ENCODE peak calls at places on chromosomes 11 and 22, in five cellular contexts. T, Y, V, A and M are unnamed samples.
A peak's percentile ranks its signal among the peaks of the same experiment; 100 is the strongest.

GRCh38 chr11:128480066-128480465 is 107.3 kb downstream of the ETS1 start:
- DNase-seq in A (no peak), V (no peak), Y (no peak), T (no peak), M (no peak)

GRCh38 chr11:119783466-119784400 is 54.7 kb upstream of the NECTIN1 start:
- DNase-seq in Y (no peak), V (no peak), T (no peak), A (peak; percentile 13), M (no peak)

GRCh38 chr11:117701781-117702180 is 95.2 kb downstream of the DSCAML1 start:
- DNase-seq in T (no peak), V (no peak), A (peak; percentile 10), Y (no peak), M (no peak)

GRCh38 chr11:59778122-59778521 is 22.9 kb downstream of the STX3 start:
- DNase-seq in Y (no peak), A (no peak), V (no peak), T (peak; percentile 52), M (no peak)

GRCh38 chr11:74409633-74410032 is 11.4 kb upstream of the PGM2L1 start:
- DNase-seq in T (no peak), A (no peak), V (no peak), Y (no peak), M (no peak)

GRCh38 chr11:59186130-59186594 is 14.2 kb downstream of the DTX4 start:
- DNase-seq in V (no peak), Y (no peak), A (no peak), T (peak; percentile 73), M (peak; percentile 43)

GRCh38 chr11:47524200-47524874 is 28.6 kb downstream of the CELF1 start:
- DNase-seq in V (peak; percentile 76), A (no peak), T (peak; percentile 36), Y (no peak), M (peak; percentile 34)

GRCh38 chr22:39419096-39419495 is 19.5 kb downstream of the TAB1 start:
- DNase-seq in A (no peak), T (no peak), Y (no peak), V (no peak), M (no peak)

GRCh38 chr11:124763156-124763947 is 1.3 kb upstream of the ESAM start:
- DNase-seq in A (peak; percentile 80), V (peak; percentile 86), Y (peak; percentile 87), T (peak; percentile 92), M (peak; percentile 88)

GRCh38 chr22:36306227-36306626 is 53.3 kb downstream of the APOL1 start:
- DNase-seq in A (no peak), Y (no peak), T (no peak), V (no peak), M (no peak)

GRCh38 chr11:78045851-78046485 is 17.7 kb upstream of the THRSP start:
- DNase-seq in T (peak; percentile 89), V (peak; percentile 91), Y (peak; percentile 76), A (peak; percentile 77), M (peak; percentile 88)

GRCh38 chr11:65870307-65870658 is 2.3 kb downstream of the EFEMP2 start:
- DNase-seq in V (no peak), T (no peak), Y (no peak), A (no peak), M (no peak)
- TF ChIP-seq POLR2A in V (no peak), T (no peak), Y (no peak), A (no peak), M (no peak)

GRCh38 chr22:23893957-23894709 is at the start of gene MIF:
- DNase-seq in Y (peak; percentile 89), A (peak; percentile 96), V (peak; percentile 96), T (peak; percentile 97), M (peak; percentile 95)

GRCh38 chr22:23891726-23892125 is 2.5 kb upstream of the MIF start:
- DNase-seq in A (no peak), Y (no peak), V (no peak), T (no peak), M (no peak)

GRCh38 chr22:23892130-23892529 is 2.1 kb upstream of the MIF start:
- DNase-seq in A (no peak), T (no peak), V (no peak), Y (no peak), M (no peak)

GRCh38 chr22:23893446-23893956 is 682 bp upstream of the MIF start:
- DNase-seq in T (no peak), V (peak; percentile 46), Y (no peak), A (no peak), M (no peak)

DNA sequence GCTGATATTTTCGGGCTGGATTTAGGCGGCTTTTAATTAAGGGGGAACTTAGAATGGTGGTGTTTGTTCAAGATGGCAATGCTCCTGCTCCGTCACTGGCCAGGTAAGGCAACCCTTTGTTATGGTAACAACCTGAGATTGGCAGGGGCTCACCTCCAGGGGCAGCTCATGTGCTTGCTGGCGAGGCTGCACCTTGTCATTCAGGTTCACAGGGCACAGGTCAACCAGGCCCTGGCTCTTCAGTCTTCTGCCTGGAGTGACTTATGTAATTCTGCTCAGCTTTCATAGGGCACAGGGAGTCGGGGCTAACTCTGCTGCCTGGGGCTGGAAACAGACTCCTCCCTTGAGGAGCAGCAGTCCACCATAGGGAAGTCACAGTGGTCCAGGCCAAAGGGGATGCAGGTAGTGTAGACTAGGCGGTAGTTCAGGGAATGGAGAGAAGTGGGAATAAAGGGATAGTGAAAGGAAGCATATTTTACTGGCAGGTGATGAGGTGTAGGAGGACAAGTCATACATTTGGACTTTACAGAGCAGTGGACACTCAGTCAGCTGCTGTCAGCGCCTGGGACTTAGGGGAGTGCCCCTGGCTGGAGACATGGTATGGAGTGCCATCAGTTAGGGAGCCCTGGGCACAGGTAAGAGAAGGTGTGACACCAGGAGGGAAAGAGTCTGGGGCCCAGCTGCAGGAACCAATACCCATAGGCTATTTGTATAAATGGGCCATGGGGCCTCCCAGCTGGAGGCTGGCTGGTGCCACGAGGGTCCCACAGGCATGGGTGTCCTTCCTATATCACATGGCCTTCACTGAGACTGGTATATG is 1.3 kb upstream of the MIF start:
- DNase-seq in A (no peak), T (no peak), Y (no peak), V (peak; percentile 65), M (no peak)
- H3K4me3 ChIP-seq in A (no peak overlapping the region), T (no peak overlapping the region), Y (no peak overlapping the region), V (no peak overlapping the region), M (no peak overlapping the region)

GRCh38 chr22:50622723-50623327 is 5.1 kb downstream of the ARSA start:
- DNase-seq in Y (no peak), A (no peak), T (peak; percentile 92), V (peak; percentile 58), M (no peak)
- TF ChIP-seq POLR2A in Y (no peak), A (no peak), T (no peak), V (no peak), M (no peak)

GRCh38 chr11:2988996-2989395 is 3.1 kb downstream of the NAP1L4 start:
- DNase-seq in A (no peak), V (no peak), Y (no peak), T (no peak), M (no peak)

GRCh38 chr11:2987881-2988280 is 4.2 kb downstream of the NAP1L4 start:
- DNase-seq in V (no peak), A (no peak), T (no peak), Y (no peak), M (no peak)

GRCh38 chr11:2988361-2988762 is 3.8 kb downstream of the NAP1L4 start:
- DNase-seq in T (no peak), A (no peak), V (no peak), Y (no peak), M (no peak)

GRCh38 chr11:2990617-2991476 is 1.3 kb downstream of the NAP1L4 start:
- DNase-seq in A (no peak), T (no peak), Y (no peak), V (no peak), M (peak; percentile 45)

GRCh38 chr11:2989551-2989950 is 2.6 kb downstream of the NAP1L4 start:
- DNase-seq in Y (no peak), A (no peak), V (no peak), T (no peak), M (no peak)
- H3K4me3 ChIP-seq in Y (no peak overlapping the region), A (peak overlapping the region; percentile 78), V (no peak overlapping the region), T (peak overlapping the region; percentile 0), M (no peak overlapping the region)

DNA sequence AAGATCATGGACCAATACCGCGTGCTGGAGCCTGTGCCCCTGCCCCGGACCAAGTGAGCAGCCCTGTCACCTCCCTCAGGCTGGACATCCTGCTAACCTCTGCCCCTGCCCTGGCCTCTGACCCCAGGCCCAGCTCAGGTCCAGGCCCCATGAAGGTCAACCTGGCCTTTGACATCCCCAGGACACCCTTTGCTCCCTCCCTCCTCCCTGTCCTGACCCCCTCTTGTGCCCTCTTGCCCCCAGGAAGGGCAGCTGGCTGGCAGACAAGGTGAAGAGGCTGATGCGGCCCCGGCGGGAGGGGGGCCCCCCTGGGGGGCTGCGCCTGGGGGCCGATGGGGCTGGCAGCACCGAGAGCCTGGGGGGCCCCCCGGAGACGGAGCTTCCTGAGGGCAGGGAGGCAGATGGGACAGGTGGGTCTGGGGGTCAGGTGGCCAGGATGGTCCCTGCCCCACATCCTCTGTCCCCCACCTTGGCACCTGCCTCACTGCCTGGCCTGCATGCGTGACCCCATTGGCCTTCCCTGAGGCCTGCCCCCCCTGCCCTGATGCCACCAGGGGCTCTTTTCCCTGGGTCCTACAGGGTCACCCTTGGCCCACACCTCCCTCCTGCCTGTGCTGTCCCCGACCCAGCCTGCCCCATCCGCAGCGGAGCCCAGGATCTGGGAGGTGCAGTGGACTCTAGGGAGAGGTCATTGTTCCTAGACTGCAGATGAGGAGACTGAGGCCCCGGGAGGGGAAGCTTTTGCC is 5.0 kb upstream of the RPS6KA4 start:
- DNase-seq in T (no peak), V (no peak), A (no peak), Y (no peak), M (no peak)
- TF ChIP-seq POLR2A in T (no peak), V (no peak), A (no peak), Y (no peak), M (no peak)

DNA sequence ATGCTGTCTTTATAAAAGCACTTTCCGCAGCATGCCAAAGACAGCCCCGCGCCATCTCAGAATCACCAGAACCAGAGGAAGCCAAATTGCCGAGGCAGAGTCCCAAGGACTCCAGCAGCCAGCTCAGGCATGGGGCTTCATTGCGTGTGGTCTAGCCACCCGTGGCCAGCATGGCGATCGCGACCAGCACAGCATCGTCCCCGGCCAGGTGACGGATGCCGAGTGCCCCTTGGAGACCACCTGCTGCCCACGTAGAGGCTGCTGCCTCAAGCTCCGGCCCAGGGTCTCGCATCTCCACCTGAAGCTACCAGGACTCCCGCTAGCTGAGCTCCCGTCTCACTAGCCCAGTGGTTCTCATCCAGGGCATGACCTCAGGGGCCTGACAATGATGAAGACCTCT is 92.7 kb downstream of the TRMU start:
- DNase-seq in A (no peak), T (no peak), V (no peak), Y (no peak), M (no peak)
- H3K4me3 ChIP-seq in A (no peak overlapping the region), T (no peak overlapping the region), V (no peak overlapping the region), Y (no peak overlapping the region), M (no peak overlapping the region)

DNA sequence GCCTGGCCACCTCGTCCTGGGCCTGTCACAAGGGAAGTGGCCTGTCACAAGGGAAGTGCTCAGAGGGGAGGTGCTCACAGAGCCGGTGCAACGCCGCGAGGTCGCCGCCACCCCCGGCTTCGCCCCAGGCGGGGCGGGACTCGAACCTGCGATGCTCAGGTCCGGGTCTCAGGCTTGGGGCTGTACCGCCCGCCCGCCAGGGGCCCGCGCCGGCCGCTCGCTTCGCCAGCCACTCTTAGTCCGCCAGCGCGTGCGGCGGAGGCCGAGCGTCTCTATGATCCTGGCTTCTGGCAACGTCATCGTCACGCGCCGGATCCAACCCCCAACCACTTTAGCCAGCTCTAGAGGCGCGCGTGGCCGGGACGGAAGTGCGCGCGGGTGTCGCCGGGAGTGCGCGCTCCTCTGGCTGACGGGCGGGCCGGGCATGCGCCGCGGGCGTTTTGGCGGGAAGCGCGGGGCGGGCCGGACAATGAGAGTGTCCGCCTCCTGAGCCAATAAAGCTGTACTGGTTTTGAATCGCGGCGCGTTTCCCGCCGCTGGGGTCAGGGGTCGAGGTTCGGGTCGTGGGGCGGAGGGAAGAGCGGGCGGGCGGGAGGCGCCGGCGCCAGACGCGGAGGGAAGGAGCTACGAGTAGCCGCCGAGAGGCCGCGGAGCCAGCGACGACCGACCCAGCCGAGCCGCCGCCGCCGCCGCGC is at the start of gene TRMT2A:
- DNase-seq in A (peak; percentile 98), T (peak; percentile 99), Y (peak; percentile 98), V (peak; percentile 99), M (peak; percentile 99)
- TF ChIP-seq POLR2A in A (no peak), T (no peak), Y (peak; percentile 34), V (no peak), M (no peak)